ENCODE peak calls at places on chromosome 3, in nine cellular contexts. B is astrocyte, J is upper lobe of right lung, Z is HFF-Myc, H is RWPE1, C is A549, E is fibroblast of mammary gland, A is right lobe of liver, O is SK-N-SH. Y is an unnamed sample.

GRCh38 chr3:15160662-15161061 is 45.4 kb upstream of the CAPN7 start:
- DNase-seq in B (no peak), O (no peak), J (no peak), C (no peak), Z (no peak), E (no peak), A (no peak), H (no peak), Y (no peak)

GRCh38 chr3:135055449-135055848 is 260.4 kb downstream of the EPHB1 start:
- DNase-seq in O (no peak), C (no peak), H (no peak), E (no peak), B (no peak), J (no peak), A (no peak), Z (no peak), Y (peak; percentile 70)

GRCh38 chr3:99674086-99674789 is 35.8 kb downstream of the COL8A1 start:
- DNase-seq in E (no peak), O (no peak), J (no peak), Z (no peak), H (no peak), C (no peak), B (peak; percentile 86), A (no peak), Y (no peak)

GRCh38 chr3:89184151-89184550 is 76.7 kb downstream of the EPHA3 start:
- DNase-seq in C (no peak), B (no peak), Z (no peak), O (no peak), J (no peak), A (no peak), H (no peak), E (no peak), Y (no peak)

GRCh38 chr3:117589454-117589853 is 879.9 kb downstream of the TUSC7 start:
- DNase-seq in Z (no peak), O (no peak), C (no peak), J (no peak), A (no peak), E (no peak), B (peak; percentile 53), H (no peak), Y (no peak)

GRCh38 chr3:128076783-128077624 is 24.8 kb downstream of the SEC61A1 start:
- DNase-seq in Z (no peak), H (no peak), A (no peak), C (no peak), E (no peak), O (no peak), J (peak; percentile 74), B (no peak), Y (no peak)

GRCh38 chr3:122484985-122485384 is 29.8 kb downstream of the KPNA1 start:
- DNase-seq in A (no peak), H (no peak), O (no peak), E (peak; percentile 47), C (no peak), Z (no peak), J (no peak), B (peak; percentile 56), Y (no peak)

GRCh38 chr3:162329514-162329913 is 832.9 kb downstream of the OTOL1 start:
- DNase-seq in E (no peak), A (no peak), H (no peak), C (no peak), Z (no peak), O (no peak), J (no peak), B (no peak), Y (no peak)

GRCh38 chr3:67018789-67019525 is 20.9 kb downstream of the KBTBD8 start:
- DNase-seq in Z (no peak), C (no peak), H (no peak), B (no peak), E (no peak), A (no peak), O (no peak), J (no peak), Y (no peak)

GRCh38 chr3:29410660-29411405 is 130.0 kb downstream of the RBMS3 start:
- DNase-seq in Z (no peak), O (no peak), C (no peak), H (no peak), E (no peak), A (no peak), J (no peak), B (no peak), Y (no peak)

GRCh38 chr3:171178714-171179113 is 152.2 kb upstream of the SLC2A2 start:
- DNase-seq in O (no peak), A (no peak), C (no peak), J (no peak), Z (no peak), B (no peak), E (peak; percentile 16), H (no peak), Y (no peak)

GRCh38 chr3:126285369-126285768 is 71.8 kb downstream of the KLF15 start:
- DNase-seq in J (no peak), A (no peak), E (no peak), B (no peak), H (no peak), O (no peak), C (no peak), Z (no peak), Y (no peak)

GRCh38 chr3:147383617-147384016 is 22.7 kb downstream of the ZIC4 start:
- DNase-seq in O (no peak), H (no peak), A (no peak), J (no peak), B (no peak), E (no peak), C (no peak), Z (no peak), Y (peak; percentile 19)
- TF ChIP-seq CTCF in O (peak; percentile 29), H (no peak), A (peak; percentile 8), J (no peak), B (peak; percentile 15), E (peak; percentile 44), C (peak; percentile 10), Z (peak; percentile 41), Y (peak; percentile 32)

GRCh38 chr3:150495563-150496168 is 50.6 kb downstream of the SERP1 start:
- DNase-seq in A (no peak), C (peak; percentile 39), H (peak; percentile 56), E (peak; percentile 68), B (peak; percentile 23), O (peak; percentile 50), J (no peak), Z (peak; percentile 21), Y (no peak)

GRCh38 chr3:150497956-150498355 is 48.3 kb downstream of the SERP1 start:
- DNase-seq in A (no peak), E (peak; percentile 65), O (no peak), H (peak; percentile 36), J (no peak), Z (no peak), C (peak; percentile 22), B (peak; percentile 59), Y (no peak)

GRCh38 chr3:150490212-150490611 is 56.1 kb downstream of the SERP1 start:
- DNase-seq in A (no peak), B (no peak), Z (no peak), J (no peak), H (no peak), E (no peak), C (no peak), O (no peak), Y (no peak)

DNA sequence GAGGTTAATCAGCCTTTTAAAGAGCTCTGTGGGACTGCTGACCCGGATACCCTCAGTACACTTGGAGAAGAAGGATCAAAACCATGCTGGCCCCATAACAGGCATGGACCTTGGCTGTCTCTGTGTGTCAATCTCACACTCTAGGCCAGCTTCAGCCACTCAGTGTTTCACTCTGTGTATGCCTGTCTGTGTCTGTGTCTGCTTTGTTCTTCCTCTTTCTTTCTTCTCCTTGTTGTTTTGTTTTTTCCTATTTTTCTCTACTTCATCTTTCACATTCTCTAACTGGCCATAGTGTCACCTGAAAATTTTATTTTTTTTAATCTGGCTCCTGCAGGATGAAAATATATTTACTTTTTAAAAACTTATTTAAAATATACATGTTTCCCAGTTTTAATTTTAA is 51.1 kb downstream of the SERP1 start:
- DNase-seq in J (no peak), B (no peak), O (no peak), C (no peak), H (no peak), A (no peak), Z (no peak), E (no peak), Y (no peak)
- TF ChIP-seq CTCF in J (no peak), B (no peak), O (no peak), C (no peak), H (no peak), A (no peak), Z (no peak), E (no peak), Y (no peak)

GRCh38 chr3:38001456-38002081 is 11.0 kb downstream of the VILL start:
- DNase-seq in Z (no peak), A (no peak), C (peak; percentile 29), O (no peak), J (peak; percentile 67), B (no peak), E (no peak), H (no peak), Y (no peak)
- TF ChIP-seq CTCF in Z (peak; percentile 21), A (no peak), C (no peak), O (peak; percentile 22), J (peak; percentile 22), B (no peak), E (peak; percentile 2), H (no peak), Y (peak; percentile 22)

GRCh38 chr3:64297563-64297962 is 72.3 kb upstream of the PRICKLE2 start:
- DNase-seq in J (no peak), Z (no peak), O (no peak), E (no peak), H (no peak), A (no peak), C (no peak), B (no peak), Y (no peak)

GRCh38 chr3:64303401-64303800 is 78.1 kb upstream of the PRICKLE2 start:
- DNase-seq in O (no peak), J (no peak), H (no peak), E (peak; percentile 39), A (no peak), Z (no peak), B (no peak), C (no peak), Y (no peak)

GRCh38 chr3:64299206-64299605 is 73.9 kb upstream of the PRICKLE2 start:
- DNase-seq in Z (no peak), E (no peak), J (no peak), H (no peak), B (no peak), O (no peak), C (no peak), A (no peak), Y (no peak)

GRCh38 chr3:64303881-64304280 is 78.6 kb upstream of the PRICKLE2 start:
- DNase-seq in B (no peak), E (no peak), O (no peak), A (no peak), Z (no peak), J (no peak), H (no peak), C (no peak), Y (no peak)

GRCh38 chr3:64300790-64301423 is 75.6 kb upstream of the PRICKLE2 start:
- DNase-seq in H (no peak), Z (no peak), O (no peak), J (no peak), A (no peak), E (peak; percentile 92), C (no peak), B (peak; percentile 91), Y (no peak)
- TF ChIP-seq CTCF in H (no peak), Z (no peak), O (no peak), J (no peak), A (no peak), E (no peak), C (no peak), B (no peak), Y (no peak)

Y was measured in osteocyte.